ENCODE peak calls at places on chromosomes 5 and 9, in six cellular contexts. U, F, Q, Y, M and H are unnamed samples.

GRCh38 chr9:36415822-36416515 is 15.9 kb upstream of the RNF38 start:
- DNase-seq in Q (no peak), M (no peak), F (no peak), U (peak; percentile 80), Y (no peak), H (no peak)

GRCh38 chr5:95939465-95939864 is 22.2 kb downstream of the ELL2 start:
- DNase-seq in F (no peak), U (no peak), M (no peak), Q (no peak), Y (no peak), H (no peak)

GRCh38 chr5:154878642-154879335 is 20.4 kb downstream of the CNOT8 start:
- DNase-seq in Q (no peak), F (no peak), Y (no peak), M (no peak), U (no peak), H (no peak)

GRCh38 chr9:114156658-114157421 is 1.5 kb downstream of the COL27A1 start:
- DNase-seq in U (peak; percentile 55), M (no peak), F (peak; percentile 46), Y (peak; percentile 56), Q (no peak), H (peak; percentile 63)

GRCh38 chr9:117795271-117795670 is 91.1 kb downstream of the TLR4 start:
- DNase-seq in Q (no peak), F (no peak), U (no peak), Y (no peak), M (peak; percentile 17), H (no peak)

GRCh38 chr5:177309351-177310191 is 2.1 kb downstream of the MXD3 start:
- DNase-seq in U (peak; percentile 96), Q (peak; percentile 79), F (peak; percentile 81), M (no peak), Y (no peak), H (peak; percentile 82)

GRCh38 chr5:147805030-147805454 is 22.5 kb upstream of the JAKMIP2 start:
- DNase-seq in Q (no peak), Y (no peak), U (no peak), F (no peak), M (no peak), H (no peak)

GRCh38 chr5:140011297-140011802 is 31.7 kb downstream of the NRG2 start:
- DNase-seq in Y (peak; percentile 20), M (no peak), F (no peak), U (no peak), Q (peak; percentile 34), H (no peak)

GRCh38 chr5:31774779-31775178 is 135.8 kb downstream of the PDZD2 start:
- DNase-seq in M (no peak), Q (no peak), Y (no peak), U (no peak), F (no peak), H (no peak)

GRCh38 chr5:53076014-53076413 is 33.5 kb downstream of the MOCS2 start:
- DNase-seq in Y (no peak), M (no peak), F (no peak), Q (no peak), U (no peak), H (no peak)

GRCh38 chr5:11384441-11385250 is 519.6 kb downstream of the CTNND2 start:
- DNase-seq in U (peak; percentile 39), M (no peak), Y (no peak), Q (no peak), F (peak; percentile 27), H (peak; percentile 58)

GRCh38 chr5:157180374-157181264 is at the start of gene ITK:
- DNase-seq in M (no peak), U (no peak), Q (no peak), F (no peak), Y (no peak), H (no peak)

GRCh38 chr5:75545131-75545530 is 33.4 kb downstream of the POLK start:
- DNase-seq in M (no peak), Y (no peak), U (no peak), Q (no peak), F (no peak), H (no peak)

GRCh38 chr9:91416086-91416712 is 7.4 kb downstream of the NFIL3 start:
- DNase-seq in U (no peak), M (no peak), Y (peak; percentile 69), Q (no peak), F (no peak), H (peak; percentile 42)

GRCh38 chr5:173429489-173430150 is 101.4 kb upstream of the STC2 start:
- DNase-seq in M (no peak), U (no peak), Q (no peak), Y (peak; percentile 19), F (no peak), H (no peak)

GRCh38 chr5:73764586-73764985 is 138.6 kb downstream of the ARHGEF28 start:
- DNase-seq in Q (peak; percentile 78), F (no peak), U (no peak), Y (peak; percentile 76), M (peak; percentile 22), H (no peak)

GRCh38 chr9:20551835-20552234 is 70.5 kb downstream of the MLLT3 start:
- DNase-seq in Y (no peak), F (no peak), U (no peak), M (no peak), Q (no peak), H (no peak)

GRCh38 chr5:31941356-31941755 is 232.8 kb downstream of the GOLPH3 start:
- DNase-seq in F (no peak), Y (no peak), Q (no peak), M (no peak), U (no peak), H (no peak)

GRCh38 chr5:83522431-83522830 is 50.9 kb downstream of the VCAN start:
- DNase-seq in Q (no peak), Y (no peak), U (no peak), M (no peak), F (no peak), H (no peak)

GRCh38 chr9:744790-745456 is 96.6 kb upstream of the DMRT1 start:
- DNase-seq in U (no peak), F (no peak), Y (no peak), M (no peak), Q (peak; percentile 35), H (peak; percentile 76)

GRCh38 chr5:32848120-32848519 is 137.0 kb downstream of the NPR3 start:
- DNase-seq in M (no peak), Q (no peak), Y (no peak), U (no peak), F (no peak), H (no peak)

GRCh38 chr5:175696139-175696854 is 38.4 kb downstream of the HRH2 start:
- DNase-seq in F (peak; percentile 70), Y (no peak), M (no peak), Q (no peak), U (peak; percentile 85), H (peak; percentile 45)

GRCh38 chr5:72955143-72955767 is 586 bp upstream of the FCHO2 start:
- DNase-seq in F (peak; percentile 63), M (no peak), Y (no peak), U (peak; percentile 74), Q (peak; percentile 64), H (peak; percentile 54)

GRCh38 chr9:87179556-87180340 is 232.4 kb upstream of the GAS1 start:
- DNase-seq in U (no peak), M (no peak), Q (no peak), F (no peak), Y (peak; percentile 55), H (no peak)

GRCh38 chr5:35647712-35648111 is 30.0 kb downstream of the SPEF2 start:
- DNase-seq in F (no peak), Y (no peak), Q (no peak), U (no peak), M (no peak), H (no peak)

GRCh38 chr5:35647128-35647527 is 29.5 kb downstream of the SPEF2 start:
- DNase-seq in Q (no peak), M (no peak), U (no peak), Y (no peak), F (no peak), H (no peak)

GRCh38 chr5:35640623-35641022 is 23.0 kb downstream of the SPEF2 start:
- DNase-seq in M (no peak), Q (no peak), F (no peak), Y (no peak), U (no peak), H (no peak)

GRCh38 chr5:35644543-35644942 is 26.9 kb downstream of the SPEF2 start:
- DNase-seq in M (no peak), F (no peak), Y (no peak), Q (no peak), U (peak; percentile 34), H (no peak)
- TF ChIP-seq CTCF in M (no peak), F (no peak), Y (no peak), Q (no peak), U (peak; percentile 40), H (no peak)

GRCh38 chr5:160649304-160649703 is 202.7 kb downstream of the ATP10B start:
- DNase-seq in Q (peak; percentile 5), Y (peak; percentile 26), M (no peak), U (peak; percentile 39), F (peak; percentile 9), H (no peak)
- TF ChIP-seq CTCF in Q (peak; percentile 41), Y (peak; percentile 25), M (no peak), U (peak; percentile 75), F (no peak), H (no peak)

GRCh38 chr5:141241496-141241895 is 3.7 kb upstream of the PCDHB15 start:
- DNase-seq in F (no peak), M (no peak), Y (no peak), U (no peak), Q (no peak), H (no peak)

GRCh38 chr5:141250576-141250975 is 5.4 kb downstream of the PCDHB15 start:
- DNase-seq in F (no peak), Q (no peak), Y (no peak), U (no peak), M (no peak), H (no peak)

DNA sequence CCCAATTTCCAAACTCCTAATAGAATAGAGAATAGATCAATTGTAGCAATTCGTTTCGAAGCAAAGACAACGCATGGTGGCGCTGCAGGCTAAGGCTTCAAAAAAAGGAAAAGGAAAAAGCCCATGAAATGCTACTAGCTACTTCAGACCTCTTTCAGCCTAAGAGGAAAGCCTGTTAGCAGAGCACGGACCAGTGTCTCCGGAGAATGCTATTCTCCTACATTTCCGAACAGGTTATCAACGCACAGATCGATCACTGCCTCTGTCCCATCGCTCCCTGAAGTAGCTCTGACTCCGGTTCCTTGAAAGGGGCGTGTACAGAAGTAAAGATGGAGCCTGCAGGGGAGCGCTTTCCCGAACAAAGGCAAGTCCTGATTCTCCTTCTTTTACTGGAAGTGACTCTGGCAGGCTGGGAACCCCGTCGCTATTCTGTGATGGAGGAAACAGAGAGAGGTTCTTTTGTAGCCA is at the start of gene PCDHB15:
- DNase-seq in U (peak; percentile 65), Y (no peak), F (peak; percentile 28), M (no peak), Q (peak; percentile 9), H (peak; percentile 76)
- TF ChIP-seq CTCF in U (peak; percentile 87), Y (no peak), F (no peak), M (no peak), Q (peak; percentile 56), H (peak; percentile 49)

GRCh38 chr9:81408951-81409350 is 280.4 kb downstream of the TLE1 start:
- DNase-seq in M (no peak), Y (no peak), U (no peak), F (no peak), Q (no peak), H (no peak)
- TF ChIP-seq CTCF in M (no peak), Y (no peak), U (no peak), F (no peak), Q (no peak), H (no peak)

GRCh38 chr5:131423056-131423455 is 159.2 kb downstream of the CDC42SE2 start:
- DNase-seq in Q (peak; percentile 15), Y (peak; percentile 37), M (no peak), U (no peak), F (peak; percentile 9), H (no peak)
- TF ChIP-seq CTCF in Q (peak; percentile 55), Y (peak; percentile 36), M (peak; percentile 49), U (peak; percentile 65), F (peak; percentile 60), H (peak; percentile 56)